ENCODE peak calls at places on chromosomes 1 and 21, in nine cellular contexts. H is iPS-NIHi11; X is amniotic stem cell; B is activated CD4-positive, alpha-beta T cell treated with anti-CD3 and anti-CD28 coated beads, Interleukin-2, amount 50 U/mL, for 1 hour; K is stimulated activated CD4-positive, alpha-beta T cell treated with anti-CD3 and anti-CD28 coated beads, TNF-alpha, amount 100 ng/mL, for 48 hours; U is M059J; S is skeletal muscle cell; A is caudate nucleus; I is EH. F is an unnamed sample.

GRCh38 chr1:97270508-97271307 is 549.1 kb downstream of the PTBP2 start:
- DNase-seq in H (no peak), X (no peak), B (no peak), K (no peak), U (peak; percentile 46), S (no peak), A (no peak), I (peak; percentile 83), F (no peak)

GRCh38 chr1:235127203-235127602 is 1.4 kb downstream of the TOMM20 start:
- DNase-seq in H (no peak), X (no peak), B (no peak), K (no peak), U (no peak), S (no peak), A (no peak), I (no peak), F (no peak)

GRCh38 chr1:53499257-53500183 is 40.3 kb downstream of the DMRTB1 start:
- DNase-seq in H (no peak), X (no peak), B (no peak), K (no peak), U (no peak), S (no peak), A (no peak), I (no peak), F (no peak)

GRCh38 chr1:42176902-42177519 is 12.5 kb upstream of the GUCA2A start:
- DNase-seq in H (peak; percentile 60), X (no peak), B (no peak), K (no peak), U (peak; percentile 62), S (no peak), A (no peak), I (peak; percentile 52), F (peak; percentile 36)

GRCh38 chr1:48947761-48948537 is 171.3 kb upstream of the BEND5 start:
- DNase-seq in H (peak; percentile 14), X (no peak), B (no peak), K (no peak), U (no peak), S (no peak), A (no peak), I (no peak), F (no peak)

GRCh38 chr1:40786171-40786994 is 2.8 kb downstream of the KCNQ4 start:
- DNase-seq in H (no peak), X (no peak), B (no peak), K (no peak), U (no peak), S (no peak), A (no peak), I (no peak), F (no peak)

GRCh38 chr1:36919491-36920145 is 114.7 kb downstream of the GRIK3 start:
- DNase-seq in H (no peak), X (no peak), B (no peak), K (no peak), U (no peak), S (no peak), A (no peak), I (no peak), F (no peak)

GRCh38 chr21:32021319-32022027 is 148.7 kb downstream of the HUNK start:
- DNase-seq in H (no peak), X (no peak), B (no peak), K (no peak), U (no peak), S (no peak), A (peak; percentile 15), I (no peak), F (no peak)

GRCh38 chr1:13930151-13930550 is 230.2 kb downstream of the PRDM2 start:
- DNase-seq in H (peak; percentile 65), X (no peak), B (peak; percentile 5), K (peak; percentile 7), U (no peak), S (no peak), A (no peak), I (no peak), F (no peak)

GRCh38 chr1:185349556-185349955 is 32.5 kb upstream of the IVNS1ABP start:
- DNase-seq in H (no peak), X (no peak), B (no peak), K (no peak), U (peak; percentile 17), S (no peak), A (no peak), I (no peak), F (no peak)

GRCh38 chr1:20732588-20733360 is at the start of gene SH2D5:
- DNase-seq in H (peak; percentile 63), X (peak; percentile 91), B (peak; percentile 57), K (peak; percentile 61), U (peak; percentile 100), S (peak; percentile 78), A (peak; percentile 54), I (peak; percentile 98), F (no peak)

GRCh38 chr1:153345187-153346066 is 3.2 kb downstream of the PGLYRP4 start:
- DNase-seq in H (no peak), X (no peak), B (no peak), K (no peak), U (no peak), S (no peak), A (no peak), I (no peak), F (no peak)

GRCh38 chr1:4447778-4448360 is 206.5 kb upstream of the AJAP1 start:
- DNase-seq in H (no peak), X (no peak), B (no peak), K (no peak), U (no peak), S (no peak), A (no peak), I (no peak), F (no peak)

GRCh38 chr1:217946581-217946980 is 315.4 kb downstream of the SPATA17 start:
- DNase-seq in H (no peak), X (no peak), B (no peak), K (no peak), U (no peak), S (no peak), A (no peak), I (no peak), F (no peak)

GRCh38 chr21:41411449-41412089 is 14.5 kb upstream of the MX1 start:
- DNase-seq in H (no peak), X (no peak), B (no peak), K (no peak), U (peak; percentile 77), S (no peak), A (no peak), I (peak; percentile 14), F (no peak)

GRCh38 chr1:12567288-12567819 is 50.7 kb downstream of the DHRS3 start:
- DNase-seq in H (no peak), X (no peak), B (no peak), K (no peak), U (no peak), S (no peak), A (no peak), I (no peak), F (no peak)

GRCh38 chr21:43333301-43334062 is 93.4 kb downstream of the SIK1 start:
- DNase-seq in H (peak; percentile 70), X (peak; percentile 81), B (no peak), K (no peak), U (peak; percentile 87), S (peak; percentile 83), A (peak; percentile 79), I (peak; percentile 98), F (no peak)

GRCh38 chr21:42636535-42636914 is 16.9 kb upstream of the PDE9A start:
- DNase-seq in H (no peak), X (no peak), B (no peak), K (no peak), U (peak; percentile 22), S (peak; percentile 74), A (no peak), I (peak; percentile 51), F (no peak)

GRCh38 chr1:56788588-56788987 is 30.6 kb downstream of the FYB2 start:
- DNase-seq in H (peak; percentile 31), X (no peak), B (no peak), K (no peak), U (peak; percentile 28), S (no peak), A (no peak), I (peak; percentile 3), F (no peak)

F was measured in NCI-H1930.